ENCODE peak calls at places on chromosome 13, in five cellular contexts. W is nephron progenitor cell, J is lower lobe of right lung, M is mucosa of descending colon, B is lower leg skin. G is an unnamed sample.

GRCh38 chr13:94239135-94239534 is 240.3 kb downstream of the DCT start:
- DNase-seq in M (no peak), J (no peak), W (no peak), B (no peak), G (no peak)

GRCh38 chr13:52070929-52071523 is 46.5 kb downstream of the UTP14C start:
- DNase-seq in J (no peak), M (no peak), W (no peak), B (no peak), G (no peak)

GRCh38 chr13:64718116-64718515 is 2512.0 kb downstream of the PCDH9 start:
- DNase-seq in J (no peak), M (no peak), W (no peak), B (no peak), G (no peak)

GRCh38 chr13:50634339-50634738 is 209.2 kb downstream of the DLEU7 start:
- DNase-seq in B (no peak), W (no peak), M (no peak), J (no peak), G (no peak)

GRCh38 chr13:20738616-20739015 is 35.1 kb downstream of the IL17D start:
- DNase-seq in J (no peak), W (no peak), B (no peak), M (no peak), G (no peak)

GRCh38 chr13:99185606-99186005 is 15.0 kb upstream of the UBAC2 start:
- DNase-seq in M (no peak), J (no peak), B (no peak), W (no peak), G (no peak)

GRCh38 chr13:37769078-37769477 is 100.5 kb downstream of the TRPC4 start:
- DNase-seq in B (no peak), J (no peak), M (no peak), W (no peak), G (no peak)

GRCh38 chr13:80469841-80470378 is 129.0 kb upstream of the SPRY2 start:
- DNase-seq in B (peak; percentile 89), W (no peak), J (no peak), M (peak; percentile 44), G (no peak)

GRCh38 chr13:83780201-83780600 is 102.1 kb downstream of the SLITRK1 start:
- DNase-seq in B (no peak), W (peak; percentile 10), M (no peak), J (no peak), G (no peak)

GRCh38 chr13:92833071-92833470 is 393.5 kb upstream of the GPC6 start:
- DNase-seq in W (no peak), J (no peak), M (no peak), B (no peak), G (no peak)

GRCh38 chr13:57128909-57129308 is 11.8 kb upstream of the PRR20A start:
- DNase-seq in B (no peak), W (no peak), M (no peak), J (no peak), G (no peak)

GRCh38 chr13:81762449-81762848 is 1421.5 kb upstream of the SPRY2 start:
- DNase-seq in W (no peak), J (no peak), M (no peak), B (no peak), G (no peak)

GRCh38 chr13:113882266-113882627 is 18.4 kb upstream of the GAS6 start:
- DNase-seq in W (no peak), B (peak; percentile 33), M (no peak), J (peak; percentile 64), G (no peak)

GRCh38 chr13:94362411-94362909 is 117.0 kb downstream of the DCT start:
- DNase-seq in J (no peak), W (peak; percentile 63), B (peak; percentile 53), M (no peak), G (peak; percentile 59)

GRCh38 chr13:98216135-98216565 is 39.1 kb upstream of the RNF113B start:
- DNase-seq in W (no peak), J (no peak), B (no peak), M (no peak), G (no peak)

DNA sequence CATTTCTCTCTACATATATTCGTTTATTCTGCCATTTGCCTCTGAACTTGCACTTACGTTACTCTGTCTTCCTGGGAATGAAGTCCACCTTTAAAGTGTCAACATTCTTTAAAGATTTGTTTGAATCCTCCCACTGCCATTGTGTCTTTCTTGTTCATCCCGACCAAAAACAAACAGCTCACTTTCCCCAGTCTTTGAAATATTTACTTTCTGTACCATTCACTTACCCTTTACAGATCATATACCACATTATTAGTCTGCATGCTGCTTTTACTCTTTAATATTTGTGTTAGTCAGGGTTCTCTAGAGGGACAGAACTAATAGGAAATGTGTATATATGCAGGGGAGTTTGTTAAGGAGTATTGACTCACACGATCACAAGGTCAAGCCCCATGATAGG is 176.6 kb upstream of the STARD13 start:
- DNase-seq in M (no peak), J (no peak), W (no peak), B (no peak), G (no peak)
- TF ChIP-seq CTCF in M (no peak), J (no peak), W (no peak), B (no peak), G (no peak)

DNA sequence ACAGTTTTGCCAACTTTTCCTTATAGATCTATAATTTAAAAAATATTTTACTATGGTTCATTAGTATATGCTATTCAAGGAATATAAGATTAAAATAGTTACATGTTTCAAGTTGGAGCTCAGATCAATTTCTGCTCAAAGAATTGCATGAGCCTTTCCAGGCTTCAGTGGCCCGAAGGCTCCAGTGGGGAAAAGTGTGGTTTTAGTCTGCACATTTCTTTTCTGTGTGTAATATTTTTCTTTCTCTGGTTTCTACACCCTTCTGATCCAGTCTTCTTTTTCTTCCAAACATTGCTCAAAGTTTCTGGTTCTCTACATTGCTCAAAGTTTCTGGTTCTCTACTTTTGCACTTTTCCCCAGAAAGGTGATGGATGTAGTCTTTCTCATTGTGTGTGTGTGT is 64.6 kb upstream of the OXGR1 start:
- DNase-seq in J (no peak), B (no peak), W (no peak), M (no peak), G (no peak)
- TF ChIP-seq CTCF in J (no peak), B (no peak), W (no peak), M (no peak), G (no peak)

GRCh38 chr13:39012608-39013007 is 22.0 kb upstream of the STOML3 start:
- DNase-seq in B (no peak), M (no peak), J (no peak), W (no peak), G (no peak)
- TF ChIP-seq CTCF in B (no peak), M (no peak), J (no peak), W (peak; percentile 26), G (peak; percentile 41)

GRCh38 chr13:89951341-89951740 is 1396.1 kb upstream of the MIR17HG start:
- DNase-seq in B (no peak), J (no peak), W (peak; percentile 4), M (no peak), G (no peak)
- TF ChIP-seq CTCF in B (no peak), J (no peak), W (no peak), M (no peak), G (no peak)

GRCh38 chr13:44738463-44738862 is 162.3 kb upstream of the TSC22D1 start:
- DNase-seq in J (no peak), M (no peak), W (no peak), B (no peak), G (no peak)

GRCh38 chr13:44739539-44739938 is 163.4 kb upstream of the TSC22D1 start:
- DNase-seq in W (no peak), B (no peak), J (no peak), M (no peak), G (no peak)

GRCh38 chr13:44735806-44736205 is 159.7 kb upstream of the TSC22D1 start:
- DNase-seq in M (no peak), W (no peak), J (no peak), B (no peak), G (no peak)

GRCh38 chr13:44734204-44734707 is 158.1 kb upstream of the TSC22D1 start:
- DNase-seq in M (no peak), J (peak; percentile 50), W (no peak), B (no peak), G (no peak)

DNA sequence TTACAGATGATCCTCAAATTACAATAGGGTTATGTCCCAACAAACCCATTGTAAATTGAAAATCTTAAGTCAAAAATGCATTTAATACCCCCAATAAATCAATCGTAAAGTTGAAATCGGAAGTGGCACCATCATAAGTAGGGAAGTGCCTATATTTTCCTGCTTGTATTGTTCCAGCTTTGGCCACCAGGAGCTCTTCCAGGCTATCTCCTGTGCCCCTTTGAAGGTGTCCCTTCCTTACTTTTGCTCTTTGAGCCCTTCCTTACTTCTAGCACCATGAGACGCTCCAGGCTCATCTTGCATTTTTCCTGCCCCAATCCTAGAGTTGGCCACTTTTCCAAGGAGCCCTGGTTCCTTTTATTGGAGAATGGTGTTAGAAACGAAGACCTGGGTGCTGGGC is 163.0 kb upstream of the TSC22D1 start:
- DNase-seq in B (no peak), J (no peak), W (no peak), M (no peak), G (no peak)
- TF ChIP-seq CTCF in B (no peak), J (no peak), W (no peak), M (no peak), G (no peak)

GRCh38 chr13:111304041-111304544 is 16.3 kb upstream of the TEX29 start:
- DNase-seq in M (no peak), J (no peak), W (no peak), B (no peak), G (no peak)

GRCh38 chr13:111302045-111302722 is 18.3 kb upstream of the TEX29 start:
- DNase-seq in M (no peak), W (no peak), B (no peak), J (no peak), G (no peak)

GRCh38 chr13:111304603-111305289 is 15.7 kb upstream of the TEX29 start:
- DNase-seq in W (no peak), B (no peak), J (no peak), M (no peak), G (no peak)

GRCh38 chr13:111298214-111298975 is 22.0 kb upstream of the TEX29 start:
- DNase-seq in B (no peak), W (no peak), M (no peak), J (no peak), G (no peak)

GRCh38 chr13:111303559-111303958 is 16.9 kb upstream of the TEX29 start:
- DNase-seq in B (no peak), J (no peak), M (no peak), W (no peak), G (no peak)
- TF ChIP-seq CTCF in B (no peak), J (no peak), M (no peak), W (no peak), G (no peak)

GRCh38 chr13:109500146-109500773 is 286.1 kb downstream of the IRS2 start:
- DNase-seq in W (peak; percentile 38), J (no peak), M (no peak), B (no peak), G (no peak)
- TF ChIP-seq CTCF in W (no peak), J (no peak), M (no peak), B (no peak), G (no peak)

GRCh38 chr13:71316964-71317363 is 550.0 kb downstream of the DACH1 start:
- DNase-seq in W (no peak), J (no peak), M (no peak), B (no peak), G (no peak)

DNA sequence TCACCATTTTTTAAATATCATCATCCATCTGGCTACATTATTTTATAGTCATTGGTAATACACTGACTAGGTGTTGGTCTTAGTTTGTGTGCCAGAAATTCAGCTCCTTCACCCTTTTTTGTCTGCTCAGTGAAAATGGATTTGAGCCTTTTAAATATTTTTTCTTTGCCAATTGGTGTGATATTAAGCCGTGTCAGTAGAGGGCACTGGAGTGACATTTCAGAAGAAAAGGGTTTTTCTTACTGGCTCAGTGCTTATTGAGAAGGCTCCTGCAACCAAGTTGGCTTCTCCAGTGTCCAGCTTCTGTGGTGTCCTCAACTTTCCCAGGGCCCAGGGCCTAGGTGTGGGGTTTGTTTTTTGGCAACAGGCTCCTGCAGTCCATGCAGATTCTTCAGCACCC is 546.6 kb downstream of the DACH1 start:
- DNase-seq in J (no peak), W (no peak), M (no peak), B (no peak), G (no peak)
- TF ChIP-seq CTCF in J (peak; percentile 27), W (no peak), M (no peak), B (no peak), G (peak; percentile 49)

G was measured in progenitor cell of endocrine pancreas.